ENCODE peak calls at places on chromosome 18, in five cellular contexts. X, D, L, E and M are unnamed samples.
A peak's percentile ranks its signal among the peaks of the same experiment; 100 is the strongest.

GRCh38 chr18:32438173-32438572 is 32.5 kb downstream of the GAREM1 start:
- DNase-seq in L (no peak), E (peak; percentile 68), D (no peak), X (no peak), M (no peak)

GRCh38 chr18:69469444-69469919 is 68.8 kb downstream of the DOK6 start:
- DNase-seq in E (peak; percentile 68), D (peak; percentile 6), L (peak; percentile 14), X (no peak), M (peak; percentile 67)

GRCh38 chr18:59140287-59140885 is 702 bp downstream of the SEC11C start:
- DNase-seq in X (no peak), E (no peak), D (no peak), L (no peak), M (no peak)

GRCh38 chr18:44185981-44186380 is 494.7 kb upstream of the SETBP1 start:
- DNase-seq in L (no peak), E (no peak), D (no peak), X (no peak), M (no peak)

GRCh38 chr18:28875059-28875458 is 698.1 kb upstream of the CDH2 start:
- DNase-seq in E (no peak), D (no peak), X (no peak), L (no peak), M (no peak)

GRCh38 chr18:75213610-75214009 is 3.0 kb downstream of the TSHZ1 start:
- DNase-seq in E (no peak), X (no peak), D (no peak), L (no peak), M (no peak)

GRCh38 chr18:6086731-6087130 is 191.4 kb upstream of the TMEM200C start:
- DNase-seq in X (no peak), D (no peak), E (no peak), L (no peak), M (no peak)

GRCh38 chr18:22285299-22286140 is 116.1 kb downstream of the GATA6 start:
- DNase-seq in X (no peak), D (no peak), E (no peak), L (no peak), M (no peak)

GRCh38 chr18:46482831-46483230 is 174.2 kb downstream of the LOXHD1 start:
- DNase-seq in D (no peak), E (peak; percentile 89), L (no peak), X (no peak), M (no peak)

GRCh38 chr18:49189772-49190171 is 239.0 kb upstream of the SMAD7 start:
- DNase-seq in E (no peak), D (no peak), X (no peak), L (no peak), M (no peak)

GRCh38 chr18:49645196-49645595 is 83.3 kb downstream of the LIPG start:
- DNase-seq in X (no peak), L (no peak), D (no peak), E (no peak), M (no peak)

GRCh38 chr18:29556070-29556469 is 1379.1 kb upstream of the CDH2 start:
- DNase-seq in D (no peak), E (no peak), L (no peak), X (no peak), M (peak; percentile 9)

GRCh38 chr18:53757346-53757745 is 467.1 kb downstream of the MBD2 start:
- DNase-seq in X (no peak), L (no peak), D (no peak), E (no peak), M (no peak)

GRCh38 chr18:4544131-4544530 is 89.0 kb upstream of the DLGAP1 start:
- DNase-seq in L (no peak), D (no peak), X (no peak), E (no peak), M (no peak)

GRCh38 chr18:46771141-46771540 is 14.3 kb upstream of the ST8SIA5 start:
- DNase-seq in E (no peak), D (no peak), X (no peak), L (no peak), M (no peak)

GRCh38 chr18:72674710-72675109 is 130.6 kb upstream of the CBLN2 start:
- DNase-seq in L (no peak), E (no peak), D (no peak), X (no peak), M (no peak)

GRCh38 chr18:58205087-58205779 is 161.2 kb downstream of the NEDD4L start:
- DNase-seq in E (no peak), D (no peak), X (no peak), L (no peak), M (no peak)

GRCh38 chr18:78528437-78529228 is 451.0 kb upstream of the SALL3 start:
- DNase-seq in X (no peak), L (no peak), E (no peak), D (no peak), M (no peak)

GRCh38 chr18:50805732-50806131 is 14.1 kb downstream of the MRO start:
- DNase-seq in X (no peak), L (no peak), D (no peak), E (no peak), M (no peak)

GRCh38 chr18:24659837-24660720 is 199.6 kb downstream of the HRH4 start:
- DNase-seq in E (no peak), D (peak; percentile 12), L (peak; percentile 6), X (no peak), M (no peak)